ENCODE peak calls at places on chromosomes 7 and 10, in four cellular contexts. G, M, E and D are unnamed samples.

GRCh38 chr7:103068429-103069403 is 5.9 kb downstream of the FBXL13 start:
- DNase-seq in M (no peak), G (no peak), E (no peak), D (no peak)

GRCh38 chr7:131104611-131105293 is 222.9 kb upstream of the MKLN1 start:
- DNase-seq in G (no peak), M (peak), E (no peak), D (no peak)

GRCh38 chr7:14738086-14738485 is 164.5 kb downstream of the DGKB start:
- DNase-seq in M (no peak), G (no peak), E (no peak), D (no peak)

GRCh38 chr7:98641646-98642489 is 24.8 kb downstream of the NPTX2 start:
- DNase-seq in E (no peak), G (no peak), M (no peak), D (no peak)

GRCh38 chr7:51279391-51280023 is 37.1 kb downstream of the COBL start:
- DNase-seq in E (no peak), M (no peak), G (no peak), D (no peak)

GRCh38 chr7:12030116-12030515 is 181.0 kb upstream of the TMEM106B start:
- DNase-seq in E (no peak), G (no peak), M (no peak), D (no peak)

GRCh38 chr7:91046322-91047088 is 217.7 kb upstream of the FZD1 start:
- DNase-seq in E (no peak), M (no peak), G (no peak), D (no peak)

GRCh38 chr10:72006026-72006425 is 41.8 kb downstream of the CHST3 start:
- DNase-seq in M (no peak), G (no peak), E (no peak), D (no peak)

GRCh38 chr7:9937944-9938631 is 1035.6 kb upstream of the PHF14 start:
- DNase-seq in G (no peak), E (no peak), M (no peak), D (no peak)

GRCh38 chr10:79336276-79336675 is 11.0 kb upstream of the PPIF start:
- DNase-seq in E (no peak), M (no peak), G (no peak), D (no peak)

GRCh38 chr7:82419200-82419599 is 24.4 kb downstream of the CACNA2D1 start:
- DNase-seq in M (no peak), G (no peak), E (no peak), D (no peak)

GRCh38 chr7:18290223-18290622 is 205.3 kb upstream of the HDAC9 start:
- DNase-seq in E (no peak), G (no peak), M (no peak), D (no peak)

GRCh38 chr7:128041203-128041602 is 10.0 kb upstream of the LRRC4 start:
- DNase-seq in G (no peak), E (no peak), M (no peak), D (no peak)

GRCh38 chr7:105512415-105512814 is 9.7 kb downstream of the PUS7 start:
- DNase-seq in M (no peak), E (no peak), G (no peak), D (peak)

GRCh38 chr7:112162161-112163020 is 43.8 kb downstream of the DOCK4 start:
- DNase-seq in E (peak), G (peak), M (no peak), D (peak)

GRCh38 chr7:54967384-54967783 is 51.4 kb upstream of the EGFR start:
- DNase-seq in E (peak), G (no peak), M (no peak), D (no peak)

GRCh38 chr7:153628825-153629224 is 423.4 kb upstream of the DPP6 start:
- DNase-seq in E (no peak), G (no peak), M (no peak), D (no peak)

GRCh38 chr10:71014021-71014782 is 125.8 kb upstream of the PCBD1 start:
- DNase-seq in E (no peak), G (no peak), M (no peak), D (no peak)

GRCh38 chr7:40879941-40880558 is 745.2 kb downstream of the SUGCT start:
- DNase-seq in M (no peak), G (no peak), E (no peak), D (no peak)

GRCh38 chr7:106598663-106599342 is 62.2 kb downstream of the CCDC71L start:
- DNase-seq in E (peak), M (peak), G (peak), D (peak)

GRCh38 chr7:36389371-36390198 is at the start of gene ANLN:
- DNase-seq in M (peak), E (peak), G (peak), D (peak)